ENCODE peak calls at places on chromosomes 16 and 17, in five cellular contexts. M, W, G, H and J are unnamed samples.

GRCh38 chr17:82097187-82097918 is 683 bp downstream of the FASN start:
- DNase-seq in M (no peak), W (peak), G (no peak), H (peak), J (no peak)

GRCh38 chr17:44005865-44006580 is 1.6 kb downstream of the NAGS start:
- DNase-seq in M (no peak), W (no peak), G (no peak), H (no peak), J (no peak)

GRCh38 chr16:74667215-74667765 is 613 bp upstream of the RFWD3 start:
- DNase-seq in M (peak), W (peak), G (no peak), H (peak), J (no peak)

GRCh38 chr16:51181495-51181795 is 30.4 kb upstream of the SALL1 start:
- DNase-seq in M (no peak), W (peak), G (peak), H (no peak), J (no peak)

GRCh38 chr17:82170412-82170961 is 42.2 kb downstream of the CCDC57 start:
- DNase-seq in M (no peak), W (no peak), G (no peak), H (no peak), J (no peak)

GRCh38 chr17:82388223-82388921 is 16.8 kb downstream of the UTS2R start:
- DNase-seq in M (no peak), W (no peak), G (no peak), H (no peak), J (no peak)

GRCh38 chr16:75092777-75093176 is 23.8 kb downstream of the LDHD start:
- DNase-seq in M (no peak), W (no peak), G (no peak), H (no peak), J (no peak)

GRCh38 chr16:12199524-12199923 is 223.0 kb downstream of the SNX29 start:
- DNase-seq in M (no peak), W (no peak), G (no peak), H (no peak), J (no peak)

GRCh38 chr16:53266156-53266555 is 168.1 kb upstream of the RBL2 start:
- DNase-seq in M (no peak), W (no peak), G (no peak), H (no peak), J (no peak)

GRCh38 chr17:17694229-17695081 is 13.2 kb downstream of the RAI1 start:
- DNase-seq in M (peak), W (peak), G (no peak), H (peak), J (peak)

GRCh38 chr16:30655815-30656347 is 2.4 kb upstream of the FBRS start:
- DNase-seq in M (no peak), W (no peak), G (no peak), H (no peak), J (no peak)

GRCh38 chr16:11162571-11163268 is 93.3 kb downstream of the SOCS1 start:
- DNase-seq in M (no peak), W (no peak), G (no peak), H (no peak), J (no peak)

GRCh38 chr16:21194771-21195301 is 16.5 kb downstream of the ZP2 start:
- DNase-seq in M (no peak), W (no peak), G (no peak), H (no peak), J (no peak)

GRCh38 chr17:38883592-38884526 is 14.0 kb downstream of the LASP1 start:
- DNase-seq in M (peak), W (no peak), G (no peak), H (no peak), J (no peak)

GRCh38 chr17:67689534-67690177 is 28.1 kb upstream of the NOL11 start:
- DNase-seq in M (peak), W (peak), G (no peak), H (peak), J (no peak)

GRCh38 chr17:80761421-80761871 is 216.8 kb downstream of the RPTOR start:
- DNase-seq in M (no peak), W (peak), G (no peak), H (no peak), J (no peak)

GRCh38 chr16:89354325-89354724 is 136.0 kb downstream of the ANKRD11 start:
- DNase-seq in M (no peak), W (no peak), G (no peak), H (no peak), J (no peak)

GRCh38 chr17:40862985-40863733 is 3.9 kb downstream of the KRT12 start:
- DNase-seq in M (no peak), W (no peak), G (peak), H (no peak), J (no peak)

GRCh38 chr17:6463616-6464445 is 19.6 kb downstream of the PIMREG start:
- DNase-seq in M (no peak), W (no peak), G (no peak), H (no peak), J (no peak)

GRCh38 chr16:49532243-49532870 is 158.8 kb downstream of the C16orf78 start:
- DNase-seq in M (no peak), W (no peak), G (no peak), H (no peak), J (no peak)

GRCh38 chr17:39547713-39548478 is 59.8 kb downstream of the NEUROD2 start:
- DNase-seq in M (peak), W (peak), G (no peak), H (peak), J (no peak)

GRCh38 chr16:23060458-23061320 is 88.6 kb downstream of the USP31 start:
- DNase-seq in M (peak), W (peak), G (peak), H (peak), J (no peak)

GRCh38 chr17:55319933-55320593 is 55.3 kb downstream of the HLF start:
- DNase-seq in M (no peak), W (no peak), G (no peak), H (no peak), J (no peak)

GRCh38 chr17:63998721-63999679 is 849 bp downstream of the PRR29 start:
- DNase-seq in M (no peak), W (no peak), G (no peak), H (no peak), J (no peak)

GRCh38 chr16:85563515-85564276 is 49.4 kb upstream of the GSE1 start:
- DNase-seq in M (peak), W (no peak), G (no peak), H (peak), J (no peak)

GRCh38 chr17:74987909-74988711 is 678 bp downstream of the CDR2L start:
- DNase-seq in M (peak), W (no peak), G (no peak), H (peak), J (peak)

GRCh38 chr17:2796164-2797140 is at the start of gene RAP1GAP2:
- DNase-seq in M (peak), W (peak), G (no peak), H (no peak), J (no peak)

GRCh38 chr16:10033561-10033960 is 148.7 kb downstream of the GRIN2A start:
- DNase-seq in M (no peak), W (no peak), G (no peak), H (no peak), J (no peak)

GRCh38 chr17:8621585-8621984 is 8.9 kb downstream of the MYH10 start:
- DNase-seq in M (no peak), W (no peak), G (no peak), H (no peak), J (no peak)

GRCh38 chr16:2925951-2926659 is 14.4 kb downstream of the FLYWCH1 start:
- DNase-seq in M (no peak), W (no peak), G (no peak), H (no peak), J (no peak)

GRCh38 chr16:88086571-88087516 is 135.6 kb downstream of the BANP start:
- DNase-seq in M (no peak), W (no peak), G (no peak), H (no peak), J (no peak)

GRCh38 chr17:72126575-72127486 is 6.0 kb downstream of the SOX9 start:
- DNase-seq in M (no peak), W (no peak), G (no peak), H (no peak), J (no peak)

GRCh38 chr17:71821512-71821911 is 299.3 kb upstream of the SOX9 start:
- DNase-seq in M (no peak), W (no peak), G (no peak), H (no peak), J (no peak)

GRCh38 chr16:70395345-70395901 is 43.5 kb downstream of the ST3GAL2 start:
- DNase-seq in M (peak), W (peak), G (peak), H (peak), J (no peak)

GRCh38 chr17:27993161-27993695 is 49.2 kb upstream of the NLK start:
- DNase-seq in M (no peak), W (no peak), G (no peak), H (no peak), J (no peak)

GRCh38 chr16:66617728-66618127 is 13.2 kb downstream of the CMTM3 start:
- DNase-seq in M (no peak), W (no peak), G (no peak), H (no peak), J (no peak)

GRCh38 chr17:42459983-42460300 is 1.3 kb downstream of the ATP6V0A1 start:
- DNase-seq in M (no peak), W (peak), G (no peak), H (no peak), J (no peak)

GRCh38 chr17:1005361-1005946 is 8.5 kb downstream of the TIMM22 start:
- DNase-seq in M (peak), W (peak), G (no peak), H (peak), J (peak)

GRCh38 chr17:66715745-66716156 is 119.2 kb upstream of the CACNG5 start:
- DNase-seq in M (no peak), W (peak), G (peak), H (no peak), J (no peak)

GRCh38 chr17:77054926-77055325 is 85.8 kb upstream of the SEC14L1 start:
- DNase-seq in M (no peak), W (no peak), G (no peak), H (no peak), J (no peak)

GRCh38 chr17:77045441-77046041 is 95.2 kb upstream of the SEC14L1 start:
- DNase-seq in M (no peak), W (no peak), G (no peak), H (no peak), J (no peak)

GRCh38 chr17:77049440-77049839 is 91.3 kb upstream of the SEC14L1 start:
- DNase-seq in M (no peak), W (no peak), G (no peak), H (no peak), J (no peak)
- TF ChIP-seq CTCF in M (no peak), W (no peak), G (no peak), H (no peak), J (no peak)

DNA sequence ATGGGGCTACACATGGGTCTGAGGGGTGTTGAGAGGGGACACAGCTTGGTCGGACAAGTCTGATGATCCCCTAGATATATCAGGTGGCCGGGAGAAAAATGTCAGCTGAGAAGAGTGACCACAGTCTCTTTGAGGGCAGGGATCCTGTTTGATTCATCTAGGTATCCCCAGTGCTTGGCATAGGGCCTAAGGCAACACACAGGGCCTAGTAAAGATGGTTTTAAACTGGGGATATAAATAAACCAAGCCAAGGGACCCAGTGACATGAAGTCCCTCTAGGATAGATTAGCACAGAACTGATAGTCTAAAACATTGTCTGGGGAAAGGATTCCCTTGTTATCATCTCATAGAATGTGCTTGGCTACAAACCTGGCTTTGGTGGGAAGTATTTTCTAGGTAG is 1.4 kb downstream of the ERCC4 start:
- DNase-seq in M (no peak), W (no peak), G (no peak), H (no peak), J (no peak)
- H3K27ac ChIP-seq in M (no peak), W (peak), G (no peak), H (no peak), J (no peak)

GRCh38 chr17:31736855-31737625 is 122.0 kb downstream of the COPRS start:
- DNase-seq in M (peak), W (no peak), G (no peak), H (no peak), J (no peak)
- TF ChIP-seq CTCF in M (no peak), W (no peak), G (no peak), H (no peak), J (no peak)

GRCh38 chr16:86662740-86663139 is 84.4 kb downstream of the FOXL1 start:
- DNase-seq in M (no peak), W (no peak), G (no peak), H (no peak), J (no peak)
- H3K27ac ChIP-seq in M (no peak), W (no peak), G (no peak), H (no peak), J (no peak)